ENCODE peak calls at places on chromosome 11, in eight cellular contexts. One of them, this sample, is unnamed.

GRCh38 chr11:34639545-34639944 is 18.7 kb downstream of the EHF start:
- DNase-seq in thoracic aorta: no peak
- DNase-seq in spleen: no peak
- DNase-seq in upper lobe of right lung: peak; percentile 65
- DNase-seq in IMR-90: no peak
- DNase-seq in CD4-positive, alpha-beta memory T cell: no peak
- DNase-seq in CD8-positive, alpha-beta memory T cell: no peak
- DNase-seq in mammary epithelial cell: no peak
- DNase-seq in this sample: no peak

GRCh38 chr11:30062103-30062502 is 45.3 kb upstream of the KCNA4 start:
- DNase-seq in thoracic aorta: no peak
- DNase-seq in spleen: no peak
- DNase-seq in upper lobe of right lung: no peak
- DNase-seq in IMR-90: no peak
- DNase-seq in CD4-positive, alpha-beta memory T cell: no peak
- DNase-seq in CD8-positive, alpha-beta memory T cell: no peak
- DNase-seq in mammary epithelial cell: no peak
- DNase-seq in this sample: no peak

GRCh38 chr11:4882543-4882942 is 843 bp downstream of the OR51T1 start:
- DNase-seq in thoracic aorta: no peak
- DNase-seq in spleen: no peak
- DNase-seq in upper lobe of right lung: no peak
- DNase-seq in IMR-90: no peak
- DNase-seq in CD4-positive, alpha-beta memory T cell: no peak
- DNase-seq in CD8-positive, alpha-beta memory T cell: no peak
- DNase-seq in mammary epithelial cell: no peak
- DNase-seq in this sample: no peak

GRCh38 chr11:118136826-118137225 is 15.8 kb downstream of the SCN4B start:
- DNase-seq in thoracic aorta: no peak
- DNase-seq in spleen: no peak
- DNase-seq in upper lobe of right lung: peak; percentile 52
- DNase-seq in IMR-90: no peak
- DNase-seq in CD4-positive, alpha-beta memory T cell: no peak
- DNase-seq in CD8-positive, alpha-beta memory T cell: no peak
- DNase-seq in mammary epithelial cell: no peak
- DNase-seq in this sample: no peak

GRCh38 chr11:28606930-28607329 is 498.7 kb downstream of the METTL15 start:
- DNase-seq in thoracic aorta: no peak
- DNase-seq in spleen: no peak
- DNase-seq in upper lobe of right lung: no peak
- DNase-seq in IMR-90: no peak
- DNase-seq in CD4-positive, alpha-beta memory T cell: no peak
- DNase-seq in CD8-positive, alpha-beta memory T cell: no peak
- DNase-seq in mammary epithelial cell: no peak
- DNase-seq in this sample: no peak

GRCh38 chr11:86058360-86058759 is 10.5 kb downstream of the PICALM start:
- DNase-seq in thoracic aorta: no peak
- DNase-seq in spleen: no peak
- DNase-seq in upper lobe of right lung: no peak
- DNase-seq in IMR-90: no peak
- DNase-seq in CD4-positive, alpha-beta memory T cell: no peak
- DNase-seq in CD8-positive, alpha-beta memory T cell: no peak
- DNase-seq in mammary epithelial cell: no peak
- DNase-seq in this sample: no peak

GRCh38 chr11:66639066-66639813 is 737 bp downstream of the RBM4 start:
- DNase-seq in thoracic aorta: no peak
- DNase-seq in spleen: no peak
- DNase-seq in upper lobe of right lung: no peak
- DNase-seq in IMR-90: peak; percentile 42
- DNase-seq in CD4-positive, alpha-beta memory T cell: peak; percentile 61
- DNase-seq in CD8-positive, alpha-beta memory T cell: peak; percentile 69
- DNase-seq in mammary epithelial cell: peak; percentile 29
- DNase-seq in this sample: peak; percentile 56

GRCh38 chr11:67317365-67318238 is 14.3 kb downstream of the SSH3 start:
- DNase-seq in thoracic aorta: peak; percentile 85
- DNase-seq in spleen: peak; percentile 99
- DNase-seq in upper lobe of right lung: peak; percentile 98
- DNase-seq in IMR-90: peak; percentile 89
- DNase-seq in CD4-positive, alpha-beta memory T cell: peak; percentile 97
- DNase-seq in CD8-positive, alpha-beta memory T cell: peak; percentile 97
- DNase-seq in mammary epithelial cell: peak; percentile 94
- DNase-seq in this sample: peak; percentile 97

GRCh38 chr11:27933992-27934829 is 173.7 kb downstream of the KIF18A start:
- DNase-seq in thoracic aorta: no peak
- DNase-seq in spleen: no peak
- DNase-seq in upper lobe of right lung: no peak
- DNase-seq in IMR-90: peak; percentile 99
- DNase-seq in CD4-positive, alpha-beta memory T cell: no peak
- DNase-seq in CD8-positive, alpha-beta memory T cell: no peak
- DNase-seq in mammary epithelial cell: peak; percentile 6
- DNase-seq in this sample: no peak

GRCh38 chr11:122038543-122038942 is 77.5 kb downstream of the BLID start:
- DNase-seq in thoracic aorta: no peak
- DNase-seq in spleen: no peak
- DNase-seq in upper lobe of right lung: no peak
- DNase-seq in IMR-90: peak; percentile 93
- DNase-seq in CD4-positive, alpha-beta memory T cell: no peak
- DNase-seq in CD8-positive, alpha-beta memory T cell: no peak
- DNase-seq in mammary epithelial cell: peak; percentile 27
- DNase-seq in this sample: no peak

GRCh38 chr11:115676768-115677167 is 172.6 kb upstream of the CADM1 start:
- DNase-seq in thoracic aorta: no peak
- DNase-seq in spleen: no peak
- DNase-seq in upper lobe of right lung: no peak
- DNase-seq in IMR-90: peak; percentile 81
- DNase-seq in CD4-positive, alpha-beta memory T cell: no peak
- DNase-seq in CD8-positive, alpha-beta memory T cell: no peak
- DNase-seq in mammary epithelial cell: peak; percentile 8
- DNase-seq in this sample: no peak

GRCh38 chr11:112644410-112645131 is 316.6 kb upstream of the NCAM1 start:
- DNase-seq in thoracic aorta: no peak
- DNase-seq in spleen: no peak
- DNase-seq in upper lobe of right lung: no peak
- DNase-seq in IMR-90: no peak
- DNase-seq in CD4-positive, alpha-beta memory T cell: no peak
- DNase-seq in CD8-positive, alpha-beta memory T cell: no peak
- DNase-seq in mammary epithelial cell: no peak
- DNase-seq in this sample: no peak

GRCh38 chr11:39221739-39222138 is 2237.7 kb downstream of the LRRC4C start:
- DNase-seq in thoracic aorta: no peak
- DNase-seq in spleen: no peak
- DNase-seq in upper lobe of right lung: no peak
- DNase-seq in IMR-90: no peak
- DNase-seq in CD4-positive, alpha-beta memory T cell: no peak
- DNase-seq in CD8-positive, alpha-beta memory T cell: no peak
- DNase-seq in mammary epithelial cell: no peak
- DNase-seq in this sample: no peak

GRCh38 chr11:113632981-113633380 is 73.1 kb downstream of the TMPRSS5 start:
- DNase-seq in thoracic aorta: peak; percentile 13
- DNase-seq in spleen: no peak
- DNase-seq in upper lobe of right lung: no peak
- DNase-seq in IMR-90: no peak
- DNase-seq in CD4-positive, alpha-beta memory T cell: no peak
- DNase-seq in CD8-positive, alpha-beta memory T cell: no peak
- DNase-seq in mammary epithelial cell: no peak
- DNase-seq in this sample: no peak

GRCh38 chr11:66081505-66081904 is 11.4 kb downstream of the PACS1 start:
- DNase-seq in thoracic aorta: no peak
- DNase-seq in spleen: peak; percentile 93
- DNase-seq in upper lobe of right lung: no peak
- DNase-seq in IMR-90: no peak
- DNase-seq in CD4-positive, alpha-beta memory T cell: peak; percentile 85
- DNase-seq in CD8-positive, alpha-beta memory T cell: peak; percentile 88
- DNase-seq in mammary epithelial cell: peak; percentile 77
- DNase-seq in this sample: peak; percentile 89

GRCh38 chr11:106468091-106468490 is 390.6 kb downstream of the AASDHPPT start:
- DNase-seq in thoracic aorta: no peak
- DNase-seq in spleen: no peak
- DNase-seq in upper lobe of right lung: no peak
- DNase-seq in IMR-90: peak; percentile 79
- DNase-seq in CD4-positive, alpha-beta memory T cell: no peak
- DNase-seq in CD8-positive, alpha-beta memory T cell: no peak
- DNase-seq in mammary epithelial cell: no peak
- DNase-seq in this sample: no peak

GRCh38 chr11:122663056-122663740 is 7.7 kb downstream of the UBASH3B start:
- DNase-seq in thoracic aorta: no peak
- DNase-seq in spleen: no peak
- DNase-seq in upper lobe of right lung: no peak
- DNase-seq in IMR-90: no peak
- DNase-seq in CD4-positive, alpha-beta memory T cell: no peak
- DNase-seq in CD8-positive, alpha-beta memory T cell: no peak
- DNase-seq in mammary epithelial cell: no peak
- DNase-seq in this sample: no peak

GRCh38 chr11:68439355-68440065 is 21.0 kb upstream of the PPP6R3 start:
- DNase-seq in thoracic aorta: no peak
- DNase-seq in spleen: no peak
- DNase-seq in upper lobe of right lung: no peak
- DNase-seq in IMR-90: no peak
- DNase-seq in CD4-positive, alpha-beta memory T cell: no peak
- DNase-seq in CD8-positive, alpha-beta memory T cell: no peak
- DNase-seq in mammary epithelial cell: no peak
- DNase-seq in this sample: no peak

GRCh38 chr11:120302001-120302805 is 22.9 kb upstream of the TLCD5 start:
- DNase-seq in thoracic aorta: no peak
- DNase-seq in spleen: no peak
- DNase-seq in upper lobe of right lung: peak; percentile 89
- DNase-seq in IMR-90: no peak
- DNase-seq in CD4-positive, alpha-beta memory T cell: no peak
- DNase-seq in CD8-positive, alpha-beta memory T cell: no peak
- DNase-seq in mammary epithelial cell: no peak
- DNase-seq in this sample: no peak

GRCh38 chr11:5242933-5243844 is 6.5 kb downstream of the HBG1 start:
- DNase-seq in thoracic aorta: no peak
- DNase-seq in spleen: no peak
- DNase-seq in upper lobe of right lung: no peak
- DNase-seq in IMR-90: peak; percentile 53
- DNase-seq in CD4-positive, alpha-beta memory T cell: no peak
- DNase-seq in CD8-positive, alpha-beta memory T cell: no peak
- DNase-seq in mammary epithelial cell: no peak
- DNase-seq in this sample: no peak

DNA sequence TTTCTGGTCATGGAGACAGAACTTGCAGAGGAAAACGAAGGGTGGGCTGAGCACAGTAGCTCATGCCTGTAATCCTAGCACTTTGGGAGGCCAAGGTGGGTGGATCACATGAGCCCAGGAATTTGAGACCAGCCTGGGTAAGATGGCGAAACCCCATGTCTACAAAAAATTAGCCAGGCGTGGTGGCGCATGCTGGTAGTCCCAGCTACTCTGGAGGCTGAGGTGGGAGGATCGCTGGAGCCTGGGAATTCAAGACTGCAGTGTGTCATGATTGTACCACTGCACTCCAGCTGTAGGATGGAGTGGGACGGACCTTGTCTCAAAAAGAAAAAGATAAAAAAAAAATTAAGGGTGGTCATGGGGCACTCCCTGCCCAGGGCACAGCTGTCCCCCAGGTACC is 5.9 kb downstream of the SERPINH1 start:
- DNase-seq in thoracic aorta: no peak
- DNase-seq in spleen: no peak
- DNase-seq in upper lobe of right lung: no peak
- DNase-seq in IMR-90: no peak
- DNase-seq in CD4-positive, alpha-beta memory T cell: no peak
- DNase-seq in CD8-positive, alpha-beta memory T cell: no peak
- DNase-seq in mammary epithelial cell: no peak
- DNase-seq in this sample: no peak
- H3K27ac ChIP-seq in thoracic aorta: peak overlapping the region; percentile 1
- H3K27ac ChIP-seq in spleen: no peak overlapping the region
- H3K27ac ChIP-seq in upper lobe of right lung: no peak overlapping the region
- H3K27ac ChIP-seq in IMR-90: no peak overlapping the region
- H3K27ac ChIP-seq in CD4-positive, alpha-beta memory T cell: no peak overlapping the region
- H3K27ac ChIP-seq in CD8-positive, alpha-beta memory T cell: no peak overlapping the region
- H3K27ac ChIP-seq in mammary epithelial cell: no peak overlapping the region
- H3K27ac ChIP-seq in this sample: no peak overlapping the region

DNA sequence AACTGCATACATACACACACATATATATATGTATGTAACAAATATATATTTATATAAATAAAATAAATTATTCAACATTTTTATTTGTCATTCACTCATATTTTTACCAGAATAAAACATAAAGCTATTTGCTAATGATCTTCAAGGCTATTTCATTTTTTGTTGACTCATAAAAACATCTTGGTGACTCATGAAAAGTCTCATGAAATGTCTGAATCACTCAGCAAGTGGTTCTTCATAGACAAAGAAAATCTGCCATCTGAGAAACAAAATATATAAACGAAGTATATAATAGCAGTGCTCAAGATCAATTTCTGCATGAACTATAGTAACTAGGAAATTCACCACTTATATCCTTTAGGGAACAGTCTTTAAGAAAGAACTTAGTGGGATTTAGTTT is 764.8 kb upstream of the FAT3 start:
- DNase-seq in thoracic aorta: no peak
- DNase-seq in spleen: no peak
- DNase-seq in upper lobe of right lung: no peak
- DNase-seq in IMR-90: no peak
- DNase-seq in CD4-positive, alpha-beta memory T cell: no peak
- DNase-seq in CD8-positive, alpha-beta memory T cell: no peak
- DNase-seq in mammary epithelial cell: no peak
- DNase-seq in this sample: no peak
- H3K4me3 ChIP-seq in thoracic aorta: no peak overlapping the region
- H3K4me3 ChIP-seq in spleen: no peak overlapping the region
- H3K4me3 ChIP-seq in upper lobe of right lung: no peak overlapping the region
- H3K4me3 ChIP-seq in IMR-90: no peak overlapping the region
- H3K4me3 ChIP-seq in CD4-positive, alpha-beta memory T cell: no peak overlapping the region
- H3K4me3 ChIP-seq in CD8-positive, alpha-beta memory T cell: no peak overlapping the region
- H3K4me3 ChIP-seq in mammary epithelial cell: no peak overlapping the region
- H3K4me3 ChIP-seq in this sample: no peak overlapping the region

DNA sequence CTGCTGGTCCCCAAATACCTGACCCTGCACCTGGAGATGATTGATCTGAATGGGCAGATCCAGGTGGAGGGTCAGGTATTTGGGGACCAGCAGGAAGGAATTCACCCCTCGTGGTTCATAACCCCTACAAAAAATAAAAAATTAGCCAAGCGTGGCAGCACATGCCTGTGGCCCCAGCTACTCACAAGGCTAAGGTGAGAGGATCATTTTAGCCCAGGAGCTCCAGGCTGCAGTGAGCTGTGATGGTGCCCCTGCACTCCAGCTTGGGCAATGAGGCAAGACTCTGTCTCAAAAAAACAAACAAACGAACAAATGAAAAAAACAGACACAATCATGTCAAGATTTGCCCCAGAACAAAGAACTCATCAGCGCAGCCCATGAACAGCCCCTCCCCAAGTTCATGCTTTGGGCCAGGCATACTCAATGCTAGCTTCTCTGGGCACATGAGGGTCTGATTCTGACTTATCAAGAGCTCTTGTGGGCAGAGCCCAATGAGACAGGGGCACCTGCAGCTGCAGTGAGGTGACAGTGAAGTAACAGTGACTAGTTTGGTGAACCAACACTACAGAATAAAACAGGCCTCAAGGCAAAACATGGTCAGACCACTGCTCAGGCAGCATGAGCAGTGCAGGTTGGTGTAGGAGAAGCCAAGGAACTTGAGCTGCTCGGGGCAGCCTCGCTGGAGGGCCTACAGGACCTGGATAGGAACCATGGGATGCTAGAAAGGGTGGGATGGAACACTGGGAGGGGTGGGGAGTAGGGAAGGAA is 10.2 kb upstream of the FCHSD2 start:
- DNase-seq in thoracic aorta: no peak
- DNase-seq in spleen: peak; percentile 76
- DNase-seq in upper lobe of right lung: no peak
- DNase-seq in IMR-90: no peak
- DNase-seq in CD4-positive, alpha-beta memory T cell: no peak
- DNase-seq in CD8-positive, alpha-beta memory T cell: no peak
- DNase-seq in mammary epithelial cell: no peak
- DNase-seq in this sample: no peak
- H3K27ac ChIP-seq in thoracic aorta: no peak overlapping the region
- H3K27ac ChIP-seq in spleen: peak overlapping the region; percentile 82
- H3K27ac ChIP-seq in upper lobe of right lung: no peak overlapping the region
- H3K27ac ChIP-seq in IMR-90: no peak overlapping the region
- H3K27ac ChIP-seq in CD4-positive, alpha-beta memory T cell: peak overlapping the region; percentile 23
- H3K27ac ChIP-seq in CD8-positive, alpha-beta memory T cell: no peak overlapping the region
- H3K27ac ChIP-seq in mammary epithelial cell: no peak overlapping the region
- H3K27ac ChIP-seq in this sample: peak overlapping the region; percentile 61

GRCh38 chr11:2382927-2383822 is 6.1 kb downstream of the CD81 start:
- DNase-seq in thoracic aorta: no peak
- DNase-seq in spleen: peak; percentile 86
- DNase-seq in upper lobe of right lung: no peak
- DNase-seq in IMR-90: peak; percentile 63
- DNase-seq in CD4-positive, alpha-beta memory T cell: no peak
- DNase-seq in CD8-positive, alpha-beta memory T cell: no peak
- DNase-seq in mammary epithelial cell: no peak
- DNase-seq in this sample: no peak
- H3K4me3 ChIP-seq in thoracic aorta: peak overlapping the region; percentile 51
- H3K4me3 ChIP-seq in spleen: peak overlapping the region; percentile 66
- H3K4me3 ChIP-seq in upper lobe of right lung: no peak overlapping the region
- H3K4me3 ChIP-seq in IMR-90: no peak overlapping the region
- H3K4me3 ChIP-seq in CD4-positive, alpha-beta memory T cell: no peak overlapping the region
- H3K4me3 ChIP-seq in CD8-positive, alpha-beta memory T cell: no peak overlapping the region
- H3K4me3 ChIP-seq in mammary epithelial cell: no peak overlapping the region
- H3K4me3 ChIP-seq in this sample: no peak overlapping the region

This sample was measured in naive thymus-derived CD4-positive, alpha-beta T cell.